ENCODE peak calls at places on chromosomes 5 and 9, in five cellular contexts. S, V, Y, A and D are unnamed samples.

GRCh38 chr5:139634028-139634325 is 14.2 kb upstream of the CXXC5 start:
- DNase-seq in S (no peak), V (no peak), Y (no peak), A (no peak), D (no peak)

GRCh38 chr9:98442541-98442940 is 187.1 kb upstream of the TBC1D2 start:
- DNase-seq in S (no peak), V (no peak), Y (no peak), A (no peak), D (no peak)

GRCh38 chr5:111857067-111857466 is 100.1 kb upstream of the NREP start:
- DNase-seq in S (peak; percentile 20), V (no peak), Y (no peak), A (no peak), D (peak; percentile 18)

GRCh38 chr9:96567203-96567700 is 52.4 kb downstream of the CDC14B start:
- DNase-seq in S (peak; percentile 28), V (no peak), Y (no peak), A (no peak), D (no peak)

GRCh38 chr5:164335837-164336236 is 830.4 kb downstream of the MAT2B start:
- DNase-seq in S (peak; percentile 82), V (no peak), Y (no peak), A (no peak), D (no peak)

GRCh38 chr9:136968333-136969127 is 8.8 kb upstream of the PTGDS start:
- DNase-seq in S (no peak), V (no peak), Y (no peak), A (no peak), D (no peak)

GRCh38 chr5:72282878-72283277 is 37.2 kb downstream of the MRPS27 start:
- DNase-seq in S (peak; percentile 68), V (peak; percentile 44), Y (no peak), A (no peak), D (no peak)

GRCh38 chr5:64977779-64978178 is 209.0 kb downstream of the CWC27 start:
- DNase-seq in S (peak; percentile 80), V (no peak), Y (no peak), A (no peak), D (no peak)

DNA sequence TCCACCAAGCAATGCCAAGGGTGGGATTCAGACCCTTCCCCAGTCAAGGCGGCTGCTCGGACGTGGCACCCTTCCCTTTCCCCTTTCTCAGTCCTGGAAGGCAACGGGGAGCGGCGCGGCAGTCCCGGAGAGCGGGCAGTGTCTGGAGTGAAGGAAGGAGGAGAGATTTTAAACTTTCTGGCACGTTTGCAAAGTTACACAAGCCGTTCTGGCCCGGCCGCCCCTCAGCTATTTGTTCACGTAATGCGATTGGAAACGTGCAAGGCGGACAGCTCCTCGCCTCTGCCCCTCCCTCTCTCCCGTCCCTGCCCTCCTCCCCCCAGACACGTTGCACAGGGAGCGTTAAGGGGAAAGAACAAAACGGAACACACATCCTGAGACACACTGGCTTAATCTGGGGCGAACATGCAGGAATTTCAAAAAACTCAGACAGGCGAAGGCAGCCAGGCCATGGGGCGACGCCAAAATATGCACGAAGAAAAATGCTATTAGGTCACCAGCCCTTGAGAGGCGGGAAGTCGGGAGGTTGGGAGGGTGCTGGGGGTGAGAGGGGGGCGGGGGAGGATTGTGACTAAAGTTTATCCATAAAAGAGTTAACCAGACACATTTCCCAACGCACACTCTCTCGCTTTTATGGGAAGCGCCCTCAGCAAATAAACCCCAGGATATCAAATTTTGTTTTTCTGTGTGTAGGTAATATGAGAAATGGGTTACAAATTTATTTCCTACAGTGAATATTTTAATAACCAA is at the start of gene LOX:
- DNase-seq in S (peak; percentile 96), V (peak; percentile 54), Y (peak; percentile 87), A (no peak), D (peak; percentile 71)
- H3K4me3 ChIP-seq in S (peak within 1 kb of the TSS; percentile 78), V (no peak within 1 kb of the TSS), Y (peak within 1 kb of the TSS; percentile 72), A (no peak within 1 kb of the TSS), D (peak within 1 kb of the TSS; percentile 75)

DNA sequence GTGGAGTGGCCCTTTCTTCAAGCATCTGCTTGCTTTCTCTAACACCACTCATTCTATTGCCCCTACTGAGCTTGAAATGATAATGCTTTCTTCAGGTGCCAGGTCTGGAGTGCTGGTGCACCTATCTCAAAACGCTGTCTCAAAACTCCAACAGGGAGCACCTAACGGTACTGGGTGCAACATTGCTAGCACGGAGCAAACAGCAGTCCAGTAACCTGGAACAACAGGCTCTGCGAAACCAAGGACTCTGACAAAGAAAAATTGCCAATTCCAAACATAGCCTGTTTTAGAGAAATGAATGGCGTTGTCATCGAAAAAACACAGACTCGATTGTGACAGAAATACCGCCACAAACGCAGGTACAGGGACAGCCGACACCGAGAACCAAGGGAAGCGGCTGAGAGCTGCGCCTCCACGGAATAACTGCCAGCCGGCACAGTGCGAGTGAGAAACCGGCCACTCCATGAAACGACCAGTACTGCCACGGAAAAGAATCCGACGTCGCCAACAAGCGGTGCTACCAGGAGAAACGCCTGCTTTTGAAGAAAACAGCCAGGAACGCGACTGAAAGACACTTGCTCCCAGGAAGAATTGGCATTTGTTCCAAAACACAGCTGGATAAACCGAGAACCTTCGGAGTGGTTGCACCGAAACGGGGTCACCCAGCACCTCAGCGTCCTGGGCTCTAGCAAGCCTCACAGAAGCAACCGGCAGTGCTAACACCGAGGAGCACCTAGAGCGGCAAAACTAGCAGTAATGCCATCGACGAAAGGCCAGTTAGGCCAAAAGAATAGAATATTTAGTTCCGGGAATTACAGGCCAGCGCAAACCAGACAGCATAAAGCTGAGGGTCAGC is 3.0 kb downstream of the ANXA2R start:
- DNase-seq in S (peak; percentile 51), V (no peak), Y (no peak), A (no peak), D (no peak)
- H3K4me3 ChIP-seq in S (peak overlapping the region; percentile 71), V (no peak overlapping the region), Y (peak overlapping the region; percentile 75), A (no peak overlapping the region), D (peak overlapping the region; percentile 77)

GRCh38 chr9:117414220-117414905 is 494 bp downstream of the ASTN2 start:
- DNase-seq in S (peak; percentile 7), V (no peak), Y (peak; percentile 62), A (no peak), D (no peak)
- H3K4me3 ChIP-seq in S (no peak overlapping the region), V (no peak overlapping the region), Y (peak overlapping the region; percentile 66), A (no peak overlapping the region), D (peak overlapping the region; percentile 62)

GRCh38 chr9:70994582-70994981 is 126.8 kb downstream of the TRPM3 start:
- DNase-seq in S (no peak), V (no peak), Y (no peak), A (no peak), D (no peak)
- H3K4me3 ChIP-seq in S (no peak overlapping the region), V (no peak overlapping the region), Y (no peak overlapping the region), A (no peak overlapping the region), D (no peak overlapping the region)

GRCh38 chr9:109931623-109932022 is 151.6 kb downstream of the PALM2AKAP2 start:
- DNase-seq in S (no peak), V (no peak), Y (no peak), A (no peak), D (no peak)
- H3K4me3 ChIP-seq in S (no peak overlapping the region), V (no peak overlapping the region), Y (no peak overlapping the region), A (no peak overlapping the region), D (no peak overlapping the region)

GRCh38 chr5:76319673-76320072 is 83.4 kb upstream of the IQGAP2 start:
- DNase-seq in S (no peak), V (no peak), Y (no peak), A (no peak), D (no peak)

GRCh38 chr5:76329346-76329745 is 73.7 kb upstream of the IQGAP2 start:
- DNase-seq in S (no peak), V (no peak), Y (no peak), A (no peak), D (no peak)

GRCh38 chr5:76325876-76326491 is 77.1 kb upstream of the IQGAP2 start:
- DNase-seq in S (no peak), V (no peak), Y (no peak), A (no peak), D (no peak)

GRCh38 chr5:76326559-76327351 is 76.3 kb upstream of the IQGAP2 start:
- DNase-seq in S (no peak), V (no peak), Y (no peak), A (no peak), D (no peak)

GRCh38 chr5:76325326-76325725 is 77.8 kb upstream of the IQGAP2 start:
- DNase-seq in S (no peak), V (no peak), Y (no peak), A (no peak), D (no peak)
- H3K4me3 ChIP-seq in S (no peak overlapping the region), V (no peak overlapping the region), Y (no peak overlapping the region), A (no peak overlapping the region), D (no peak overlapping the region)